ENCODE peak calls at places on chromosomes 11 and 22, in eight cellular contexts. T, E, Z, G, R, A, M and H are unnamed samples.

GRCh38 chr11:88508808-88509581 is 171.5 kb upstream of the CTSC start:
- DNase-seq in A (peak; percentile 23), Z (peak; percentile 59), R (peak; percentile 31), M (no peak), G (no peak), E (no peak), T (no peak), H (no peak)

GRCh38 chr11:10476927-10477689 is 22.0 kb downstream of the AMPD3 start:
- DNase-seq in A (no peak), R (no peak), T (no peak), Z (no peak), G (no peak), M (no peak), E (no peak), H (no peak)

GRCh38 chr11:119266517-119267255 is 50.2 kb downstream of the MCAM start:
- DNase-seq in E (no peak), G (no peak), R (no peak), T (peak; percentile 3), A (no peak), M (no peak), Z (no peak), H (no peak)

GRCh38 chr11:6350070-6350469 is 29.8 kb upstream of the CAVIN3 start:
- DNase-seq in M (no peak), Z (no peak), R (no peak), G (no peak), T (no peak), E (no peak), A (no peak), H (no peak)

GRCh38 chr11:130441726-130442125 is 6.7 kb upstream of the ADAMTS15 start:
- DNase-seq in E (no peak), R (peak; percentile 18), T (no peak), A (peak; percentile 21), Z (no peak), M (no peak), G (no peak), H (no peak)

GRCh38 chr11:123111465-123111864 is 49.5 kb upstream of the HSPA8 start:
- DNase-seq in Z (peak; percentile 72), R (peak; percentile 46), M (peak; percentile 47), A (peak; percentile 65), G (no peak), E (peak; percentile 71), T (peak; percentile 64), H (no peak)

GRCh38 chr11:2150206-2150847 is 10.7 kb downstream of the INS start:
- DNase-seq in A (peak; percentile 78), T (peak; percentile 25), R (peak; percentile 41), G (no peak), M (peak; percentile 62), Z (peak; percentile 68), E (no peak), H (peak; percentile 8)

GRCh38 chr22:41919357-41920224 is 4.7 kb upstream of the SHISA8 start:
- DNase-seq in M (no peak), G (peak; percentile 72), A (no peak), T (no peak), E (no peak), Z (peak; percentile 66), R (no peak), H (no peak)

GRCh38 chr22:40153186-40153585 is 24.5 kb upstream of the TNRC6B start:
- DNase-seq in G (no peak), E (no peak), T (no peak), M (no peak), R (no peak), A (no peak), Z (no peak), H (no peak)

GRCh38 chr11:34317666-34318065 is 40.1 kb downstream of the ABTB2 start:
- DNase-seq in G (no peak), Z (no peak), R (no peak), T (no peak), A (no peak), E (no peak), M (no peak), H (no peak)

GRCh38 chr11:71232364-71232763 is 20.0 kb downstream of the SHANK2 start:
- DNase-seq in G (no peak), R (no peak), A (no peak), Z (no peak), M (no peak), T (no peak), E (no peak), H (no peak)

GRCh38 chr11:14007566-14007965 is 45.0 kb downstream of the SPON1 start:
- DNase-seq in A (no peak), M (no peak), T (no peak), E (no peak), Z (no peak), G (no peak), R (no peak), H (no peak)

GRCh38 chr11:36361901-36362391 is 65.9 kb downstream of the PRR5L start:
- DNase-seq in R (peak; percentile 98), E (peak; percentile 87), M (no peak), T (peak; percentile 79), G (peak; percentile 54), Z (peak; percentile 72), A (peak; percentile 77), H (no peak)

GRCh38 chr11:12179019-12179418 is 68.6 kb downstream of the MICAL2 start:
- DNase-seq in R (no peak), G (no peak), T (no peak), Z (no peak), A (no peak), M (no peak), E (no peak), H (no peak)

GRCh38 chr11:131095501-131096185 is 179.4 kb upstream of the SNX19 start:
- DNase-seq in A (no peak), M (no peak), R (no peak), Z (no peak), G (no peak), E (no peak), T (no peak), H (no peak)

GRCh38 chr22:42304021-42304790 is 33.8 kb upstream of the TCF20 start:
- DNase-seq in R (no peak), M (no peak), T (no peak), E (no peak), G (no peak), Z (peak; percentile 47), A (no peak), H (no peak)

GRCh38 chr11:27218498-27219038 is 144.4 kb downstream of the CCDC34 start:
- DNase-seq in T (no peak), M (no peak), E (peak; percentile 51), Z (no peak), G (no peak), A (peak; percentile 56), R (peak; percentile 99), H (no peak)

GRCh38 chr22:46273432-46274148 is 5.8 kb downstream of the TTC38 start:
- DNase-seq in T (no peak), R (no peak), E (no peak), Z (no peak), A (no peak), M (no peak), G (no peak), H (no peak)

GRCh38 chr22:20615021-20615420 is 107.6 kb downstream of the MED15 start:
- DNase-seq in R (no peak), M (no peak), Z (no peak), E (no peak), A (no peak), G (no peak), T (no peak), H (no peak)

GRCh38 chr22:38456272-38456837 is 1.4 kb upstream of the KCNJ4 start:
- DNase-seq in G (no peak), E (no peak), T (no peak), R (no peak), Z (no peak), M (no peak), A (no peak), H (no peak)
- TF ChIP-seq EZH2 in G (no peak), E (no peak), T (no peak), R (no peak), Z (no peak), M (no peak), A (no peak), H (no peak)

DNA sequence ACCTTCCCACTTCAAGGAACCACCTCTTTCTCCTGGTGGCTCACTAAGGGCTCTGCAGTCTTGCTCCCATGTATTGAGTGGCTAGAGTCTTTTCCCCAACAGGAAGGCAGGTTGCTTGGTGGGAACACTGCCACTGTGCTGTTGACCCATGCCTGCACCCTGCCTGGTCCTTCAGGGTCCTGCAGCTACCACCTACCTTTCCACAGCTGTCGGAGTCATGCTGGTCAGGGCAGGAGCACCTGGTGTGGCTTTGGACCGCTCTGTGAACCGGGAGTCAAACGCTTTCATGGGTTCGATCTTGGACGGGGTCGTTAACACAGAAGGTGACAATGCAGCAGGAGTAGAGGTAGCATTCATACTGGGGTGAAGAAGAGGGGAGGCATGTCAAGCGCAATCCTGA is 56.1 kb downstream of the HIRA start:
- DNase-seq in Z (no peak), A (no peak), R (no peak), G (no peak), M (no peak), E (no peak), T (no peak), H (no peak)
- TF ChIP-seq EZH2 in Z (no peak), A (no peak), R (no peak), G (no peak), M (no peak), E (no peak), T (no peak), H (no peak)

DNA sequence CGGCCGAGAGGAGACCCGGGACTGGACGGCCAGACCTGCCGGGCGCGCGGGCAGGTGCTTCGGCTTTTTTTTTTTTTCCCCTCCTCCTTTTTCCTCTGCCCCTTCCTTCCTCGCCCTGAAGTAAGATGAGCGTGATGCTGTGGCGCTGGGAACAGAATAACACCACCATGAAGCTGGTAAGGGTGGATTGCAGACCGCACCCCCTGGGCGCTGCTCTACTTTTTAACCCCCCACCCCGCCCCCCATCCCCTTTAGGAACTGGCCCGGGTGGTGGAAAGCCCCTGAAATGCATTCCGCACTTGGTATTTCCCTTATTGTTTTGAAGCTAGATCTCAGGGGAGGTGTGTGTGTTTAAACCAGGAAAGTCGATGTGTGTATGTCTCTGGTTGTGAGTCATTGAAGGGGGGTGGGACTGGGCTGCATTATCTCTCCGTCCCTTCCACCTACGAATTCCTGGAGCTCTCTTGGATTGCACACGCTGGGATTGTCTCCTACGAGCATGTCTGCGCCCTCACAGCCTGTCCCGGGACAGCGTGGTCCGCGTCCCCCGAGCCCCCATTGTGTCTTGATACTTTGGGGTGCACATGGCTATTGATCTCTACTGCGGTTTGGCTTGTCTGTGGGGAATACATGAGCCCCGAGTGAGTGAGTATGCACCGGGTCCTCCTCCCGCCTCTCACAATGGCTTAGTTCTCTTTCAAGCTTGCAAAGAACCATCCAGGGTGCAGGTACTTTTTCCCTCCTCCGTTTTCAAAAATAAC is 64.9 kb downstream of the NAV2 start:
- DNase-seq in G (no peak), A (peak; percentile 42), Z (peak; percentile 69), M (no peak), R (peak; percentile 70), T (peak; percentile 63), E (peak; percentile 70), H (no peak)
- TF ChIP-seq EZH2 in G (no peak), A (no peak), Z (no peak), M (no peak), R (no peak), T (no peak), E (no peak), H (peak; percentile 30)

DNA sequence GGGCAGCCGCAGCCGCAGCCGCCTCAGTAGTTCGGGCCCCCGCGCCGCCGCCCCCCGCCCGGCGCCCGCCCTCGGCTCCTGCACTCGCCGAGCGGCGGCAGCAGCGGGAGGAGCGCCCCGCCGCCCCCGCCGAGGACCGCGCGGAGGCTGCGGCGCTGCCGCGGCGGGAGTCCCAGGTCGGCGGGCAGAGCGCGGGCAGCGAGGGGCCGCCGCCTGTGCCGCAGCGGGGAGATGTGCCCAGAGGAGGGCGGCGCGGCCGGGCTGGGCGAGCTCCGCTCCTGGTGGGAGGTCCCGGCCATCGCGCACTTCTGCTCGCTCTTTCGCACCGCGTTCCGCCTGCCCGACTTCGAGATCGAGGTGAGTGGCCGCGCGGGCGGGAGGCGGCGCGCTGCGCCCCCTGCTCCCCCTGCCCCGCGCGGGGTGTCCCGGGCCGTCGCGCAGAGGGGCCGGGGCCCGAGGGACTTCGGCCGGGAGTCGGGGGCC is 334 bp downstream of the CECR2 start:
- DNase-seq in T (no peak), A (peak; percentile 48), Z (peak; percentile 75), R (no peak), G (no peak), E (no peak), M (no peak), H (no peak)
- TF ChIP-seq EZH2 in T (peak; percentile 66), A (peak; percentile 88), Z (no peak), R (no peak), G (no peak), E (no peak), M (no peak), H (no peak)